ENCODE peak calls at places on chromosomes 12 and 14, in nine cellular contexts. One of them, this sample, is unnamed.

GRCh38 chr14:93790966-93791365 is 2.7 kb upstream of the PRIMA1 start:
- DNase-seq in suprapubic skin: no peak
- DNase-seq in A549: no peak
- DNase-seq in CD8-positive, alpha-beta T cell: no peak
- DNase-seq in neural progenitor cell: no peak
- DNase-seq in pancreas: no peak
- DNase-seq in body of pancreas: no peak
- DNase-seq in H1: no peak
- DNase-seq in IMR-90: no peak
- DNase-seq in this sample: no peak

GRCh38 chr12:127559349-127560040 is 707.5 kb upstream of the TMEM132C start:
- DNase-seq in suprapubic skin: no peak
- DNase-seq in A549: peak; percentile 54
- DNase-seq in CD8-positive, alpha-beta T cell: peak; percentile 13
- DNase-seq in neural progenitor cell: peak; percentile 43
- DNase-seq in pancreas: no peak
- DNase-seq in body of pancreas: peak; percentile 22
- DNase-seq in H1: peak; percentile 39
- DNase-seq in IMR-90: peak; percentile 94
- DNase-seq in this sample: no peak

GRCh38 chr12:57093412-57094193 is 4.7 kb downstream of the NAB2 start:
- DNase-seq in suprapubic skin: peak; percentile 83
- DNase-seq in A549: peak; percentile 59
- DNase-seq in CD8-positive, alpha-beta T cell: peak; percentile 64
- DNase-seq in neural progenitor cell: peak; percentile 70
- DNase-seq in pancreas: peak; percentile 56
- DNase-seq in body of pancreas: peak; percentile 49
- DNase-seq in H1: no peak
- DNase-seq in IMR-90: peak; percentile 90
- DNase-seq in this sample: peak; percentile 73

GRCh38 chr12:129961111-129961510 is 57.3 kb upstream of the TMEM132D start:
- DNase-seq in suprapubic skin: no peak
- DNase-seq in A549: peak; percentile 3
- DNase-seq in CD8-positive, alpha-beta T cell: no peak
- DNase-seq in neural progenitor cell: no peak
- DNase-seq in pancreas: no peak
- DNase-seq in body of pancreas: no peak
- DNase-seq in H1: no peak
- DNase-seq in IMR-90: no peak
- DNase-seq in this sample: no peak

GRCh38 chr12:79673334-79673733 is 17.4 kb downstream of the PAWR start:
- DNase-seq in suprapubic skin: no peak
- DNase-seq in A549: no peak
- DNase-seq in CD8-positive, alpha-beta T cell: no peak
- DNase-seq in neural progenitor cell: peak; percentile 68
- DNase-seq in pancreas: no peak
- DNase-seq in body of pancreas: no peak
- DNase-seq in H1: no peak
- DNase-seq in IMR-90: no peak
- DNase-seq in this sample: no peak

GRCh38 chr14:50173891-50174290 is 57.5 kb downstream of the SOS2 start:
- DNase-seq in suprapubic skin: no peak
- DNase-seq in A549: no peak
- DNase-seq in CD8-positive, alpha-beta T cell: no peak
- DNase-seq in neural progenitor cell: no peak
- DNase-seq in pancreas: no peak
- DNase-seq in body of pancreas: no peak
- DNase-seq in H1: no peak
- DNase-seq in IMR-90: peak; percentile 4
- DNase-seq in this sample: no peak

GRCh38 chr12:89783321-89784060 is 74.9 kb upstream of the ATP2B1 start:
- DNase-seq in suprapubic skin: no peak
- DNase-seq in A549: peak; percentile 18
- DNase-seq in CD8-positive, alpha-beta T cell: no peak
- DNase-seq in neural progenitor cell: no peak
- DNase-seq in pancreas: no peak
- DNase-seq in body of pancreas: no peak
- DNase-seq in H1: no peak
- DNase-seq in IMR-90: peak; percentile 67
- DNase-seq in this sample: no peak

GRCh38 chr12:99771659-99772058 is 124.1 kb downstream of the GARIN6 start:
- DNase-seq in suprapubic skin: no peak
- DNase-seq in A549: no peak
- DNase-seq in CD8-positive, alpha-beta T cell: no peak
- DNase-seq in neural progenitor cell: no peak
- DNase-seq in pancreas: no peak
- DNase-seq in body of pancreas: no peak
- DNase-seq in H1: no peak
- DNase-seq in IMR-90: no peak
- DNase-seq in this sample: no peak

GRCh38 chr12:109739747-109740693 is 26.4 kb downstream of the FAM222A start:
- DNase-seq in suprapubic skin: peak; percentile 32
- DNase-seq in A549: no peak
- DNase-seq in CD8-positive, alpha-beta T cell: no peak
- DNase-seq in neural progenitor cell: peak; percentile 80
- DNase-seq in pancreas: peak; percentile 22
- DNase-seq in body of pancreas: peak; percentile 29
- DNase-seq in H1: no peak
- DNase-seq in IMR-90: no peak
- DNase-seq in this sample: peak; percentile 39

GRCh38 chr14:93906341-93907329 is 20.5 kb upstream of the FAM181A start:
- DNase-seq in suprapubic skin: no peak
- DNase-seq in A549: peak; percentile 36
- DNase-seq in CD8-positive, alpha-beta T cell: peak; percentile 51
- DNase-seq in neural progenitor cell: peak; percentile 78
- DNase-seq in pancreas: peak; percentile 56
- DNase-seq in body of pancreas: peak; percentile 60
- DNase-seq in H1: peak; percentile 47
- DNase-seq in IMR-90: peak; percentile 17
- DNase-seq in this sample: peak; percentile 73

GRCh38 chr12:103966736-103967135 is 1.1 kb downstream of the TDG start:
- DNase-seq in suprapubic skin: no peak
- DNase-seq in A549: no peak
- DNase-seq in CD8-positive, alpha-beta T cell: no peak
- DNase-seq in neural progenitor cell: peak; percentile 10
- DNase-seq in pancreas: no peak
- DNase-seq in body of pancreas: no peak
- DNase-seq in H1: no peak
- DNase-seq in IMR-90: no peak
- DNase-seq in this sample: no peak

GRCh38 chr12:103962493-103962892 is 3.2 kb upstream of the TDG start:
- DNase-seq in suprapubic skin: no peak
- DNase-seq in A549: no peak
- DNase-seq in CD8-positive, alpha-beta T cell: no peak
- DNase-seq in neural progenitor cell: no peak
- DNase-seq in pancreas: no peak
- DNase-seq in body of pancreas: no peak
- DNase-seq in H1: no peak
- DNase-seq in IMR-90: no peak
- DNase-seq in this sample: no peak

GRCh38 chr12:103965255-103965589 is 450 bp upstream of the TDG start:
- DNase-seq in suprapubic skin: no peak
- DNase-seq in A549: no peak
- DNase-seq in CD8-positive, alpha-beta T cell: no peak
- DNase-seq in neural progenitor cell: no peak
- DNase-seq in pancreas: no peak
- DNase-seq in body of pancreas: no peak
- DNase-seq in H1: no peak
- DNase-seq in IMR-90: no peak
- DNase-seq in this sample: no peak

GRCh38 chr12:103964805-103965204 is 867 bp upstream of the TDG start:
- DNase-seq in suprapubic skin: no peak
- DNase-seq in A549: no peak
- DNase-seq in CD8-positive, alpha-beta T cell: no peak
- DNase-seq in neural progenitor cell: no peak
- DNase-seq in pancreas: no peak
- DNase-seq in body of pancreas: no peak
- DNase-seq in H1: no peak
- DNase-seq in IMR-90: no peak
- DNase-seq in this sample: no peak

GRCh38 chr12:103965590-103966407 is at the start of gene TDG:
- DNase-seq in suprapubic skin: peak; percentile 99
- DNase-seq in A549: peak; percentile 100
- DNase-seq in CD8-positive, alpha-beta T cell: peak; percentile 97
- DNase-seq in neural progenitor cell: peak; percentile 98
- DNase-seq in pancreas: peak; percentile 96
- DNase-seq in body of pancreas: peak; percentile 97
- DNase-seq in H1: peak; percentile 96
- DNase-seq in IMR-90: peak; percentile 99
- DNase-seq in this sample: peak; percentile 98
- TF ChIP-seq CTCF in suprapubic skin: no peak
- TF ChIP-seq CTCF in A549: no peak
- TF ChIP-seq CTCF in CD8-positive, alpha-beta T cell: no peak
- TF ChIP-seq CTCF in neural progenitor cell: peak; percentile 20
- TF ChIP-seq CTCF in pancreas: no peak
- TF ChIP-seq CTCF in body of pancreas: no peak
- TF ChIP-seq CTCF in H1: no peak
- TF ChIP-seq CTCF in IMR-90: peak; percentile 16
- TF ChIP-seq CTCF in this sample: no peak

DNA sequence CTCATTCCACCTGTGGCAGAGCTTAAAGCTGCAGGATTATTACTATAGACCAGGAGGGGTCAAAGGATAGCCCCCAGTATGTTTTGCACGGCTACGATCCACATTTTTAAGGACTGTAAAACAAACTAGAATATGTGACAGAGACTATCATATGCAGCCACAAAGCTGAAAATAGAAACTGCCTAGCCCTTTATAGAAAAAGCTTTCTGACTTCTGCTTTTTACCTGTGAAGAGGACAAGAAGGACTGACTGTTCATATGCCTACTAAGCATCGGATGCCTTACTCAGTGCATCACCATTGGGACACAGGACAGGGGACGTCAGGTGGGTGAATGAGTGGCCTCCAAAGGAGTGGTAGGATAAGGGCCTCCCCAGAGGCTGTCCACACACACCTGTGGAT is 29.8 kb downstream of the SPTB start:
- DNase-seq in suprapubic skin: no peak
- DNase-seq in A549: no peak
- DNase-seq in CD8-positive, alpha-beta T cell: no peak
- DNase-seq in neural progenitor cell: no peak
- DNase-seq in pancreas: no peak
- DNase-seq in body of pancreas: no peak
- DNase-seq in H1: no peak
- DNase-seq in IMR-90: no peak
- DNase-seq in this sample: no peak
- H3K4me1 ChIP-seq in suprapubic skin: no peaks in the 10 kb centered on the region
- H3K4me1 ChIP-seq in A549: no peaks in the 10 kb centered on the region
- H3K4me1 ChIP-seq in CD8-positive, alpha-beta T cell: no peaks in the 10 kb centered on the region
- H3K4me1 ChIP-seq in neural progenitor cell: peaks cover 14% of the 10 kb centered on the region
- H3K4me1 ChIP-seq in pancreas: no peaks in the 10 kb centered on the region
- H3K4me1 ChIP-seq in body of pancreas: no peaks in the 10 kb centered on the region
- H3K4me1 ChIP-seq in H1: no peaks in the 10 kb centered on the region
- H3K4me1 ChIP-seq in IMR-90: no peaks in the 10 kb centered on the region
- H3K4me1 ChIP-seq in this sample: no peaks in the 10 kb centered on the region

DNA sequence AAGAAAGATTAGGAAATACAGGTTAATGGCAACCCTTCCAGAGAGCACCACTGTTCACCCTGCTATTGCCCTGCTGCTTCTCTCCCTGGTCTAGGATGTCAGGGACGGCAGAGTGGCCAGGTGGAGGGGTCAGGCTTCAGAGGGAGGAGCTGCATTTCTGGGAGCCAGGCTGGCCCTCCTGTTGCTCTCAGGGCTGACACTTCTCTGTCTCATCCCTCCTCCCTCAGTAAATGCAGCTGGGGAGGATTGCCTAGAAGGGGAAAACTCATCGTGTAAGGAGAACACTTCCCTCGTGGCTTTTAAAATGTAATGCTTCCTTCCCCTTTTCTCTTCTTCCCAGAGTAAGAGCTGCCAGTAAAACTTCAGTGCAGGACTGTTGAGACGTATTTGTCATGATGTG is 20.8 kb downstream of the SUSD6 start:
- DNase-seq in suprapubic skin: no peak
- DNase-seq in A549: no peak
- DNase-seq in CD8-positive, alpha-beta T cell: no peak
- DNase-seq in neural progenitor cell: peak; percentile 36
- DNase-seq in pancreas: no peak
- DNase-seq in body of pancreas: no peak
- DNase-seq in H1: no peak
- DNase-seq in IMR-90: no peak
- DNase-seq in this sample: no peak
- H3K27ac ChIP-seq in suprapubic skin: no peak overlapping the region
- H3K27ac ChIP-seq in A549: no peak overlapping the region
- H3K27ac ChIP-seq in CD8-positive, alpha-beta T cell: no peak overlapping the region
- H3K27ac ChIP-seq in neural progenitor cell: no peak overlapping the region
- H3K27ac ChIP-seq in pancreas: no peak overlapping the region
- H3K27ac ChIP-seq in body of pancreas: no peak overlapping the region
- H3K27ac ChIP-seq in H1: no peak overlapping the region
- H3K27ac ChIP-seq in IMR-90: peak overlapping the region; percentile 99
- H3K27ac ChIP-seq in this sample: no peak overlapping the region

GRCh38 chr12:120468271-120468845 is 1.2 kb downstream of the SRSF9 start:
- DNase-seq in suprapubic skin: peak; percentile 66
- DNase-seq in A549: peak; percentile 55
- DNase-seq in CD8-positive, alpha-beta T cell: peak; percentile 29
- DNase-seq in neural progenitor cell: peak; percentile 67
- DNase-seq in pancreas: peak; percentile 40
- DNase-seq in body of pancreas: peak; percentile 35
- DNase-seq in H1: no peak
- DNase-seq in IMR-90: peak; percentile 57
- DNase-seq in this sample: peak; percentile 58

GRCh38 chr12:120469450-120470149 is at the start of gene SRSF9:
- DNase-seq in suprapubic skin: peak; percentile 96
- DNase-seq in A549: peak; percentile 98
- DNase-seq in CD8-positive, alpha-beta T cell: peak; percentile 97
- DNase-seq in neural progenitor cell: peak; percentile 99
- DNase-seq in pancreas: peak; percentile 96
- DNase-seq in body of pancreas: peak; percentile 96
- DNase-seq in H1: peak; percentile 89
- DNase-seq in IMR-90: peak; percentile 96
- DNase-seq in this sample: peak; percentile 97

GRCh38 chr12:120470150-120470817 is 736 bp upstream of the SRSF9 start:
- DNase-seq in suprapubic skin: no peak
- DNase-seq in A549: peak; percentile 46
- DNase-seq in CD8-positive, alpha-beta T cell: no peak
- DNase-seq in neural progenitor cell: peak; percentile 59
- DNase-seq in pancreas: no peak
- DNase-seq in body of pancreas: no peak
- DNase-seq in H1: no peak
- DNase-seq in IMR-90: peak; percentile 19
- DNase-seq in this sample: no peak

GRCh38 chr12:120467439-120467838 is 2.1 kb downstream of the SRSF9 start:
- DNase-seq in suprapubic skin: no peak
- DNase-seq in A549: no peak
- DNase-seq in CD8-positive, alpha-beta T cell: no peak
- DNase-seq in neural progenitor cell: no peak
- DNase-seq in pancreas: no peak
- DNase-seq in body of pancreas: no peak
- DNase-seq in H1: no peak
- DNase-seq in IMR-90: no peak
- DNase-seq in this sample: no peak

DNA sequence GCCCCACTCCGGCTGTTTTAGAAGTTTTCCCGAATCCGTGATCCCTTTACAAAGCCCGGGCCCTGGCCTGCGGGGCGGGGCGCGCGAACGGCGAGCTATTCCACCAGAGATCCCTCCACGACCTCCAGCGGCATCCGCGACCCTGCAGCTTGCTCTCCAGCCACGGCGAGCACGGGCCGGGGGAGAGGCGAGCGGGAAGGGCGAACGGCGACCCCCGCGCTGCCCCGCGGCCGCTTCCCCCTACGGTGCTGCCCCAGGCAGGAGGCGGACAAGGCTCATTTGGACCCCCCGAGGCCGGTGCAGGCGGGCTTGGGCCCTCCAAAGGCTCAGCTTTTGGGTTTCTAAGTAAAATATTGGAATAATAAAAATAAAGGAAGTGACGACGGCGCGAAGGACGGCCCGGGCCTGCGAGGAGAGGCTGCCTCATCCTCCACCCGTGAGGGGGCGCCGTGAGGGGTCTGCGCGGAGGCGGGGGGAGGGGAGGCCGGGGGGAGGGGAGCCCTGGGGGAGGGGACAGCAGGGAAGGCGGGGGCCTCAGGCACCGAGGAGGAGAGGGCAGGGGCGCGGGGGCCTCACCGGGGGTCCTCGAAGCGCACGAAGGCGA is 600 bp downstream of the SRSF9 start:
- DNase-seq in suprapubic skin: peak; percentile 68
- DNase-seq in A549: peak; percentile 31
- DNase-seq in CD8-positive, alpha-beta T cell: peak; percentile 61
- DNase-seq in neural progenitor cell: no peak
- DNase-seq in pancreas: no peak
- DNase-seq in body of pancreas: peak; percentile 28
- DNase-seq in H1: no peak
- DNase-seq in IMR-90: peak; percentile 10
- DNase-seq in this sample: peak; percentile 57
- TF ChIP-seq CTCF in suprapubic skin: no peak
- TF ChIP-seq CTCF in A549: no peak
- TF ChIP-seq CTCF in CD8-positive, alpha-beta T cell: no peak
- TF ChIP-seq CTCF in neural progenitor cell: peak; percentile 23
- TF ChIP-seq CTCF in pancreas: no peak
- TF ChIP-seq CTCF in body of pancreas: no peak
- TF ChIP-seq CTCF in H1: peak; percentile 19
- TF ChIP-seq CTCF in IMR-90: no peak
- TF ChIP-seq CTCF in this sample: no peak

This sample was measured in lower lobe of right lung.